ENCODE peak calls at places on chromosomes 5 and 9, in seven cellular contexts. V is GM23338, S is HepG2, W is SK-N-SH, I is HCT116, Q is HL-60, L is GM12878. D is an unnamed sample.

GRCh38 chr5:151288180-151288579 is 15.4 kb downstream of the SLC36A3 start:
- DNase-seq in V (peak), S (peak), W (no peak), I (peak), Q (no peak), L (no peak), D (no peak)

GRCh38 chr5:31635446-31635845 is 3.5 kb upstream of the PDZD2 start:
- DNase-seq in V (no peak), S (no peak), W (no peak), I (no peak), Q (no peak), L (no peak), D (no peak)

GRCh38 chr5:592158-592557 is 20.0 kb upstream of the CEP72 start:
- DNase-seq in V (no peak), S (no peak), W (no peak), I (no peak), Q (no peak), L (no peak), D (no peak)

GRCh38 chr5:28313543-28314334 is 1275.4 kb upstream of the CDH9 start:
- DNase-seq in V (no peak), S (no peak), W (no peak), I (no peak), Q (no peak), L (no peak), D (no peak)

GRCh38 chr5:86880785-86881492 is 263.2 kb downstream of the COX7C start:
- DNase-seq in V (peak), S (peak), W (peak), I (peak), Q (peak), L (peak), D (peak)

GRCh38 chr9:5976668-5977397 is 38.6 kb downstream of the RANBP6 start:
- DNase-seq in V (no peak), S (no peak), W (no peak), I (no peak), Q (no peak), L (peak), D (no peak)

GRCh38 chr9:31393240-31393639 is 991.2 kb upstream of the ACO1 start:
- DNase-seq in V (no peak), S (no peak), W (peak), I (no peak), Q (no peak), L (no peak), D (no peak)

GRCh38 chr5:147821791-147822190 is 9.7 kb downstream of the SPINK1 start:
- DNase-seq in V (no peak), S (no peak), W (no peak), I (no peak), Q (no peak), L (no peak), D (no peak)

GRCh38 chr5:137442660-137443059 is 56.5 kb downstream of the SPOCK1 start:
- DNase-seq in V (no peak), S (no peak), W (no peak), I (no peak), Q (no peak), L (no peak), D (no peak)

GRCh38 chr5:169706070-169706469 is 69.0 kb downstream of the DOCK2 start:
- DNase-seq in V (no peak), S (no peak), W (no peak), I (no peak), Q (no peak), L (no peak), D (no peak)

GRCh38 chr9:61671276-61671973 is 481.6 kb downstream of the SPATA31A7 start:
- DNase-seq in V (no peak), S (no peak), W (peak), I (no peak), Q (no peak), L (no peak), D (no peak)

GRCh38 chr5:120609570-120609969 is 145.5 kb downstream of the PRR16 start:
- DNase-seq in V (no peak), S (no peak), W (no peak), I (no peak), Q (no peak), L (no peak), D (no peak)

GRCh38 chr9:73269430-73270101 is 117.9 kb downstream of the ANXA1 start:
- DNase-seq in V (peak), S (peak), W (peak), I (peak), Q (no peak), L (no peak), D (no peak)

GRCh38 chr5:177390363-177391300 is 6.4 kb downstream of the SLC34A1 start:
- DNase-seq in V (peak), S (peak), W (peak), I (peak), Q (peak), L (peak), D (no peak)

GRCh38 chr5:533243-534005 is 9.2 kb upstream of the SLC9A3 start:
- DNase-seq in V (no peak), S (no peak), W (no peak), I (no peak), Q (no peak), L (no peak), D (no peak)

GRCh38 chr5:149439899-149440655 is 61.0 kb upstream of the IL17B start:
- DNase-seq in V (peak), S (peak), W (peak), I (peak), Q (no peak), L (no peak), D (no peak)

GRCh38 chr5:124746252-124746915 is at the start of gene ZNF608:
- DNase-seq in V (peak), S (peak), W (no peak), I (no peak), Q (no peak), L (no peak), D (no peak)

GRCh38 chr5:59275537-59276276 is 617.8 kb downstream of the PDE4D start:
- DNase-seq in V (peak), S (no peak), W (no peak), I (no peak), Q (no peak), L (no peak), D (no peak)

GRCh38 chr9:121283856-121284732 is 16.1 kb downstream of the GSN start:
- DNase-seq in V (no peak), S (no peak), W (no peak), I (no peak), Q (no peak), L (no peak), D (no peak)

GRCh38 chr9:1604942-1605560 is 410.1 kb upstream of the SMARCA2 start:
- DNase-seq in V (peak), S (peak), W (peak), I (no peak), Q (no peak), L (peak), D (peak)

GRCh38 chr5:160458971-160459800 is 37.5 kb downstream of the PTTG1 start:
- DNase-seq in V (no peak), S (no peak), W (no peak), I (no peak), Q (no peak), L (peak), D (no peak)

GRCh38 chr9:36725777-36726356 is 153.2 kb downstream of the MELK start:
- DNase-seq in V (peak), S (no peak), W (no peak), I (no peak), Q (no peak), L (no peak), D (no peak)

GRCh38 chr9:91101598-91102168 is 260.0 kb downstream of the AUH start:
- DNase-seq in V (peak), S (no peak), W (no peak), I (no peak), Q (no peak), L (no peak), D (no peak)

GRCh38 chr5:146394486-146394885 is 52.6 kb upstream of the TCERG1 start:
- DNase-seq in V (no peak), S (no peak), W (no peak), I (no peak), Q (no peak), L (no peak), D (no peak)

GRCh38 chr5:1140188-1140817 is 28.4 kb upstream of the SLC12A7 start:
- DNase-seq in V (peak), S (peak), W (peak), I (peak), Q (peak), L (no peak), D (peak)

GRCh38 chr5:17020586-17021362 is 84.7 kb upstream of the MYO10 start:
- DNase-seq in V (no peak), S (no peak), W (no peak), I (no peak), Q (no peak), L (no peak), D (no peak)

GRCh38 chr5:570886-571285 is 41.3 kb upstream of the CEP72 start:
- DNase-seq in V (no peak), S (no peak), W (no peak), I (no peak), Q (no peak), L (no peak), D (no peak)

GRCh38 chr9:113589890-113590289 is 126.4 kb downstream of the RGS3 start:
- DNase-seq in V (no peak), S (peak), W (no peak), I (no peak), Q (peak), L (no peak), D (no peak)

GRCh38 chr5:2194949-2195348 is 312.2 kb upstream of the IRX4 start:
- DNase-seq in V (no peak), S (no peak), W (no peak), I (no peak), Q (no peak), L (no peak), D (no peak)

GRCh38 chr5:59206132-59206581 is 623.3 kb downstream of the RAB3C start:
- DNase-seq in V (no peak), S (no peak), W (no peak), I (no peak), Q (no peak), L (no peak), D (no peak)

GRCh38 chr9:100700689-100701318 is 122.9 kb downstream of the CAVIN4 start:
- DNase-seq in V (peak), S (peak), W (peak), I (peak), Q (no peak), L (no peak), D (no peak)

GRCh38 chr5:127072861-127073846 is at the start of gene C5orf63:
- DNase-seq in V (peak), S (peak), W (peak), I (peak), Q (peak), L (peak), D (no peak)

GRCh38 chr5:122906768-122907167 is 61.4 kb downstream of the SNX24 start:
- DNase-seq in V (no peak), S (no peak), W (no peak), I (no peak), Q (no peak), L (no peak), D (no peak)

GRCh38 chr5:145887976-145888574 is 15.3 kb upstream of the GRXCR2 start:
- DNase-seq in V (peak), S (peak), W (peak), I (peak), Q (peak), L (no peak), D (peak)

GRCh38 chr9:99445377-99445891 is 223.4 kb downstream of the SEC61B start:
- DNase-seq in V (no peak), S (no peak), W (no peak), I (no peak), Q (no peak), L (no peak), D (no peak)

GRCh38 chr5:141634162-141634561 is 2.5 kb downstream of the HDAC3 start:
- DNase-seq in V (no peak), S (no peak), W (no peak), I (no peak), Q (no peak), L (peak), D (no peak)

GRCh38 chr9:121927636-121928035 is 165.5 kb downstream of the TTLL11 start:
- DNase-seq in V (no peak), S (no peak), W (no peak), I (no peak), Q (no peak), L (no peak), D (no peak)

DNA sequence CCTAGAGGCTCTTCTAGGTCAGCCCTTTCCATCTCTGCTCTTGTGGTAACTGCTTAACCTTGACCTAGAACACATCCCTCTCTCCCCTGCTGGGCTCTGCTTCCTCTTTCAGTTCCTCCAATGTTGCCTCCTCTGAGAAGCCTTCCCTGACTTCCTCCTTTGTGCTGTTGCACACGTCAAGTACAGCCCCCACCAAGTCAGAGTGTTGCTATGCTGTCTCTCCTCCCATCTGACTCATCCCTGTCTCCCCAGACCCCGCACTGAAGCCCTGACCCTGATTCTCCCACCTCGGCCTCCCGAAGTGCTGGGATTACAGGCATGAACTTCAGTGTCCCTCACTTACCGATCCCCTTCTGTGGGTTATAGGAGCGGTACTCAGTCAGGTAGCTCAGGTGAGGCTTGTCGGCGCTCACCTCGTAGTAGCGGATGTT is 10.4 kb upstream of the TRIM14 start:
- DNase-seq in V (no peak), S (no peak), W (no peak), I (no peak), Q (peak), L (no peak), D (no peak)
- H3K4me3 ChIP-seq in V (no peak), S (no peak), W (no peak), I (no peak), Q (no peak), L (no peak), D (no peak)

DNA sequence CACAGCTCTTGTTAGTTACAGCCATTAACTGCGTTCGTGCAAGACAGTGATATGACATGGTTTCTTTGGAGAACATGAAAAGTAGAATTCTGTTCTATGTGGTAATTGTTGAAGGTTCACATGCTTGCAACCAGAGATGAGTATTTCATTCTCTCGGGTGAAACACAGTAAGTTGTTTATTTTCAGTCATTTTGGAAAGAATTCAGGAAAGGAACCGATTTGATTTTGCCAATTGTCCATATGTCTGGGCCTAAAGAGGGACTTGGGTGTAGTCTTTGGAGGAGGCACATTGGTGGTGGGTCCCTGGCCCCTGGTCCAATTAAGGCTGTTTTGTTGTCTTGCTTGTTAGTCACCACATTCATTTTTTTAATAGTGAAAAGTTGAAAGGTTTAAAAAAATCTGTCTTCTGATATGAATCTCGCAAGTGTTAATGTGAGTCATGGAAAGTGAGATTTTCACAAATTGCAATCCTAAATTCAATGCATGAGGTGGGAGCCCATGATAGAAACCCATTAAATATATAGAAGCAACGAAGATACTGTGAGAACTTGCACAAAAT is 166.0 kb upstream of the OTULINL start:
- DNase-seq in V (no peak), S (no peak), W (no peak), I (no peak), Q (no peak), L (peak), D (no peak)
- TF ChIP-seq REST in V (no peak), S (no peak), W (no peak), I (no peak), Q (no peak), L (no peak), D (no peak)

DNA sequence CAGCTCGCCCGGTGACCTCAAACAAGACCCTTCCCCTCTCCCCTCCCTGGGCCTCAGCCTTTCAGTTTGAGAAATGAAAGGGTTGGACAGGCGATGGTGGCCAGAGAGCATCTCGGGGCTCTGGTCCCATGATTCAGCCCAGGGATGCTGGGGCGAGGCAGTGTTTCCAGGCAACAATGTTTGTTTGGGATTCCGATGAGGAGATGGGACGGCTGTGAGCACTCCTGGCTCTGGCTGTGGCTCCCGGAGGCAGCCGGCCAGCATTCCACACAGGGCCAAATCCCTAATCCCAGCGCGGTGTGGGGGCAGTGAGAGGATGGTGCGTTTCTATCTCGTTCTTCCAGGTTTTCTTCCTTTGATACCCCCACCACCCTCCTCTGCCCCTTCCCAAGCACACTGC is 66.0 kb downstream of the HMCN2 start:
- DNase-seq in V (peak), S (no peak), W (no peak), I (no peak), Q (no peak), L (no peak), D (no peak)
- TF ChIP-seq POLR2AphosphoS5 in V (no peak), S (no peak), W (no peak), I (no peak), Q (no peak), L (no peak), D (no peak)

DNA sequence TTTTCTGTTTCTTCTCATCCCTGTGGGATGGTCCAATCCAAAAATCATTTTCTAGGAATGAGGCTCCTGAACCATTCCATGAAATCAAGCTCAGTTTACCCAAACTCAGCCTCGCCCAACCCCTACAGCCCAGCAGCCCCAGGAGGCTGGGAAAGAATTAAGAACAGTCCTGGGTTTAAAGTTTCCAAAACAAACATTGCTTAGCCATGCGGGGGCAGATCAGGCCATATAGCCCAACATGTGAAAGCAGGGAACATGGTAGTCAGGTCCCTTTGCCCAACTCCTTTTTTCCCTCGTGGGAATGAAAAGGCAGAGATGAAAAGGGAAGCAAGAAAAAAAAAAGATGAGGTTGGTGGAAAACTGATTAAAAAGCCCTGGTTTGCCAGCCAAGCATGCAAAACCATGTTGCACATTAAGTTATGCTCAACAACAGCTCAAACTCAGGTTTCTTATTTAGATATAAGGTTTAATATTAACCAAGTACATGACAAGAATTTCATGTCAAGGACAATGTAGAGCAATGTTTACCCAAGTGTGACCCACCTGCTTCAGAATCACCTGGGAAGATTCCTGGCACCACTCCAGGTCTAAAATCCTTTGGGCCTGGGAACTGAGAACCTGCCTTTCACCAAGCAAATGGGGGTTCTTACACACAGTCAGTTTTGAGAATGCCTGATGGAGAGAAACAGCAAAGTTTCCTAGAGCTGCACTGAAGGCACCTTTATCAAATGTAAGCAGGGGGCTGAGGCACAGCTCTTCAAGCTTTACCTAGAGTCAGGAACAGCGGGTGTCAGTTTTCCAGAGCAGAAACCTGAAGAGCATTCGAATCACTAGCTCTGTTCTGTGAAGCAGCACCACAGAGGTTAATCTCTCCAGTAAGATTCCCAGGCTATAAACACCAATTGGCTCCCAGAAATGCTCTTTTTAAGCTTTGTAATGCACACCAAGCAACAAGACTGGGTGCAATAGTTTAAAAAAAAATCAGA is 1.7 kb downstream of the FREM1 start:
- DNase-seq in V (peak), S (peak), W (no peak), I (no peak), Q (no peak), L (peak), D (no peak)
- H3K4me3 ChIP-seq in V (peak), S (peak), W (peak), I (no peak), Q (no peak), L (no peak), D (no peak)

DNA sequence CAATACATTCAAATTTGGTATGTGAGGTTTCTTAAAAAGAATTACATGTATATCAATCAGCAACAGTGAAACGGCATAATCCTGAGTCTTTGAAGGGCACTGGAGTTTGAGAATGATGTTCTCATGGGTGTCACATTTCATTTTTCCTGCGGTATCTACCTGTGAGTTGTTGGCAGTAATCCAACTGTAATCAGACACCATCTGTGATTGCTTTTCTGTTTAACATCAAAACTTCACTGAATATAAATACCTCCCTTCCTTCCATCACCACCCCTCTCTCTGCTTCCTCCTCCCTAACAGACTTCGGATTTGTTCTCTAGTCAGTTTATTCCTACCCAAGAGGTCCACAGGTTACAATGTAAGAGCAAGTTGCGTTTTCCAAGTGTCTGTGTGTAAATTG is 275.2 kb upstream of the PCSK5 start:
- DNase-seq in V (peak), S (no peak), W (no peak), I (no peak), Q (no peak), L (no peak), D (no peak)
- TF ChIP-seq REST in V (no peak), S (no peak), W (no peak), I (no peak), Q (no peak), L (no peak), D (no peak)

D was measured in Panc1.